ENCODE peak calls at places on chromosomes 16 and 17, in four cellular contexts. One of them, this sample, is unnamed.

GRCh38 chr16:84925092-84925772 is 86.1 kb downstream of the ZDHHC7 start:
- DNase-seq in EL: peak
- DNase-seq in posterior vena cava: peak
- DNase-seq in dermis microvascular lymphatic vessel endothelial cell: no peak
- DNase-seq in this sample: no peak

GRCh38 chr17:81165246-81166032 is at the start of gene PVALEF:
- DNase-seq in EL: no peak
- DNase-seq in posterior vena cava: no peak
- DNase-seq in dermis microvascular lymphatic vessel endothelial cell: no peak
- DNase-seq in this sample: no peak

GRCh38 chr17:6523330-6523729 is 33.0 kb downstream of the PITPNM3 start:
- DNase-seq in EL: peak
- DNase-seq in posterior vena cava: no peak
- DNase-seq in dermis microvascular lymphatic vessel endothelial cell: no peak
- DNase-seq in this sample: peak

GRCh38 chr17:46192211-46192483 is 1.1 kb downstream of the KANSL1 start:
- DNase-seq in EL: no peak
- DNase-seq in posterior vena cava: no peak
- DNase-seq in dermis microvascular lymphatic vessel endothelial cell: no peak
- DNase-seq in this sample: no peak

GRCh38 chr17:81457917-81458555 is 54.6 kb downstream of the ACTG1 start:
- DNase-seq in EL: no peak
- DNase-seq in posterior vena cava: no peak
- DNase-seq in dermis microvascular lymphatic vessel endothelial cell: no peak
- DNase-seq in this sample: no peak

GRCh38 chr17:49512296-49513043 is 17.4 kb downstream of the NGFR start:
- DNase-seq in EL: no peak
- DNase-seq in posterior vena cava: no peak
- DNase-seq in dermis microvascular lymphatic vessel endothelial cell: no peak
- DNase-seq in this sample: no peak

GRCh38 chr16:56652600-56652999 is 914 bp downstream of the MT1B start:
- DNase-seq in EL: no peak
- DNase-seq in posterior vena cava: no peak
- DNase-seq in dermis microvascular lymphatic vessel endothelial cell: no peak
- DNase-seq in this sample: no peak

GRCh38 chr16:74931445-74931844 is 53.5 kb downstream of the WDR59 start:
- DNase-seq in EL: no peak
- DNase-seq in posterior vena cava: no peak
- DNase-seq in dermis microvascular lymphatic vessel endothelial cell: no peak
- DNase-seq in this sample: no peak

GRCh38 chr17:40901981-40902862 is 17.2 kb upstream of the KRT20 start:
- DNase-seq in EL: peak
- DNase-seq in posterior vena cava: no peak
- DNase-seq in dermis microvascular lymphatic vessel endothelial cell: no peak
- DNase-seq in this sample: peak

GRCh38 chr16:72566174-72566573 is 394.2 kb upstream of the PMFBP1 start:
- DNase-seq in EL: no peak
- DNase-seq in posterior vena cava: no peak
- DNase-seq in dermis microvascular lymphatic vessel endothelial cell: no peak
- DNase-seq in this sample: no peak

GRCh38 chr17:40953876-40954275 is 12.9 kb downstream of the KRT39 start:
- DNase-seq in EL: peak
- DNase-seq in posterior vena cava: no peak
- DNase-seq in dermis microvascular lymphatic vessel endothelial cell: no peak
- DNase-seq in this sample: peak

GRCh38 chr16:56669840-56670639 is 426 bp downstream of the MT1H start:
- DNase-seq in EL: no peak
- DNase-seq in posterior vena cava: peak
- DNase-seq in dermis microvascular lymphatic vessel endothelial cell: no peak
- DNase-seq in this sample: no peak

GRCh38 chr16:65725156-65725845 is 603.4 kb upstream of the CDH11 start:
- DNase-seq in EL: peak
- DNase-seq in posterior vena cava: no peak
- DNase-seq in dermis microvascular lymphatic vessel endothelial cell: no peak
- DNase-seq in this sample: no peak

GRCh38 chr17:52383493-52384100 is 225.1 kb upstream of the CA10 start:
- DNase-seq in EL: peak
- DNase-seq in posterior vena cava: no peak
- DNase-seq in dermis microvascular lymphatic vessel endothelial cell: peak
- DNase-seq in this sample: peak

GRCh38 chr17:388087-388486 is 35.5 kb upstream of the RPH3AL start:
- DNase-seq in EL: no peak
- DNase-seq in posterior vena cava: peak
- DNase-seq in dermis microvascular lymphatic vessel endothelial cell: no peak
- DNase-seq in this sample: no peak

GRCh38 chr16:81931927-81932326 is 79.3 kb downstream of the SDR42E1 start:
- DNase-seq in EL: no peak
- DNase-seq in posterior vena cava: no peak
- DNase-seq in dermis microvascular lymphatic vessel endothelial cell: no peak
- DNase-seq in this sample: no peak

GRCh38 chr17:79609616-79610150 is 1.2 kb downstream of the RBFOX3 start:
- DNase-seq in EL: no peak
- DNase-seq in posterior vena cava: no peak
- DNase-seq in dermis microvascular lymphatic vessel endothelial cell: no peak
- DNase-seq in this sample: no peak

GRCh38 chr16:89002851-89003830 is 26.1 kb upstream of the CBFA2T3 start:
- DNase-seq in EL: no peak
- DNase-seq in posterior vena cava: peak
- DNase-seq in dermis microvascular lymphatic vessel endothelial cell: no peak
- DNase-seq in this sample: no peak

This sample was measured in LHCN-M2.